ENCODE peak calls at places on chromosomes 6 and 20, in four cellular contexts. F is HepG2, M is GM12878, V is K562. K is an unnamed sample.

GRCh38 chr6:56713285-56713684 is 70.6 kb upstream of the DST start:
- DNase-seq in M (no peak), V (no peak), F (peak; percentile 44), K (no peak)

GRCh38 chr20:23090147-23090546 is 4.0 kb upstream of the CD93 start:
- DNase-seq in M (no peak), V (no peak), F (no peak), K (no peak)

GRCh38 chr20:59703046-59703445 is 98.7 kb downstream of the PHACTR3 start:
- DNase-seq in M (no peak), F (no peak), V (no peak), K (no peak)

GRCh38 chr20:44691424-44692423 is 23.4 kb upstream of the CCN5 start:
- DNase-seq in V (no peak), M (no peak), F (no peak), K (no peak)

GRCh38 chr6:11969092-11969491 is 43.0 kb upstream of the HIVEP1 start:
- DNase-seq in V (no peak), F (no peak), M (no peak), K (no peak)

GRCh38 chr6:63597142-63598000 is 25.1 kb downstream of the LOC128125822 start:
- DNase-seq in M (no peak), V (no peak), F (no peak), K (no peak)

GRCh38 chr6:33812669-33813068 is 8.9 kb upstream of the MLN start:
- DNase-seq in M (no peak), V (peak; percentile 81), F (peak; percentile 48), K (peak; percentile 71)

GRCh38 chr6:157518399-157519250 is 137.6 kb downstream of the ZDHHC14 start:
- DNase-seq in M (no peak), F (no peak), V (peak; percentile 79), K (no peak)

GRCh38 chr6:128249429-128249828 is 271.0 kb downstream of the PTPRK start:
- DNase-seq in V (no peak), M (no peak), F (no peak), K (no peak)

GRCh38 chr6:156809034-156809433 is 31.9 kb downstream of the ARID1B start:
- DNase-seq in F (no peak), V (no peak), M (peak; percentile 55), K (no peak)

GRCh38 chr6:70520575-70520974 is 46.2 kb upstream of the SDHAF4 start:
- DNase-seq in V (peak; percentile 9), F (peak; percentile 3), M (no peak), K (peak; percentile 20)

GRCh38 chr6:44737829-44738528 is 350.5 kb downstream of the CDC5L start:
- DNase-seq in M (peak; percentile 55), F (no peak), V (no peak), K (no peak)

GRCh38 chr6:44734886-44735630 is 347.6 kb downstream of the CDC5L start:
- DNase-seq in M (peak; percentile 27), V (no peak), F (no peak), K (no peak)

GRCh38 chr6:44733868-44734267 is 346.4 kb downstream of the CDC5L start:
- DNase-seq in M (no peak), F (no peak), V (no peak), K (no peak)

GRCh38 chr6:44737349-44737748 is 349.8 kb downstream of the CDC5L start:
- DNase-seq in V (no peak), F (no peak), M (no peak), K (no peak)

GRCh38 chr6:44735631-44735963 is 348.1 kb downstream of the CDC5L start:
- DNase-seq in V (no peak), M (peak; percentile 68), F (no peak), K (no peak)
- TF ChIP-seq FOXK2 in V (no peak), M (no peak), F (no peak), K (no peak)

GRCh38 chr20:4853787-4854295 is 132.1 kb downstream of the PRND start:
- DNase-seq in M (no peak), V (no peak), F (no peak), K (no peak)
- TF ChIP-seq FOXK2 in M (no peak), V (no peak), F (no peak), K (no peak)

GRCh38 chr20:63097336-63097831 is 90.6 kb upstream of the BHLHE23 start:
- DNase-seq in F (no peak), V (no peak), M (no peak), K (no peak)
- TF ChIP-seq FOXK2 in F (no peak), V (no peak), M (no peak), K (no peak)

GRCh38 chr20:47879771-47880170 is 94.5 kb upstream of the SULF2 start:
- DNase-seq in F (no peak), M (no peak), V (no peak), K (no peak)

GRCh38 chr20:47872341-47872740 is 87.1 kb upstream of the SULF2 start:
- DNase-seq in F (no peak), V (no peak), M (no peak), K (no peak)

GRCh38 chr20:47875302-47876025 is 90.2 kb upstream of the SULF2 start:
- DNase-seq in V (no peak), F (no peak), M (no peak), K (no peak)

GRCh38 chr20:47878601-47879004 is 93.3 kb upstream of the SULF2 start:
- DNase-seq in M (no peak), F (no peak), V (no peak), K (no peak)

DNA sequence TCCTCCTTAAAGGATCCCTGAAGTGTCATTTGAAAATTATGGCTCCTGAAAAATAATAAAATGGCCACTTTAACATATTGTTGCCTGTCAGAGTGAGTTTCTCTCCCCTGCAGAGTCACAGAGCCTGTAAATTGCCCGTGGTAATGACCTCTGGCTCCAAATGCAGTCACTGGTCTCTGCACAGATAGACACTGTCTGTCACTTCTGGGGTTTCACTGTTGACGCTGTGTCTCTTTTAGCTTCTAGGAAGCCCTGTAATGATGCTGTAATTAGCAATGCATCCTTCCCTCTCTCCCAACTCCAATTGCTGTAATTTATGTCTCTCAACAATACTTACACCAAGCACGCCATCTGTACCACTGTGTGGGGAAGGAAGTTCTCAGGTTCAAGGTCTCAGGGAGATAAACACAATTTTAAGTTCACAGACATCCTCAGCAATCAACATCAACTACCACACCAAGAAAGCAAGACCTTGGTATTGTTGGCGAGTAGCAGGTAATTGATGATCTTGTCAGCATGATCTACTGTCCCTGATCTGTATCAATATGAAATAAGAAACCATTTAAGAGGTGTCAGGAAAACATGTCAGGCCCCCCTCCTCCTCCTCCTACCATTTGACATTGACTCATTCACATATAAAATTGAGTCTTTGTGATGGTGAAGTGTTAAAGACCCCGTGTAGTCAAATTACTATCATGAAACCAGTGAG is 91.2 kb upstream of the SULF2 start:
- DNase-seq in M (no peak), V (no peak), F (no peak), K (no peak)
- TF ChIP-seq FOXK2 in M (no peak), V (no peak), F (no peak), K (no peak)

GRCh38 chr6:35213161-35213823 is 464 bp upstream of the SCUBE3 start:
- DNase-seq in F (no peak), V (no peak), M (no peak), K (no peak)
- TF ChIP-seq FOXK2 in F (no peak), V (no peak), M (no peak), K (no peak)

GRCh38 chr20:5821627-5822215 is 71.5 kb downstream of the SHLD1 start:
- DNase-seq in F (peak; percentile 93), V (no peak), M (no peak), K (no peak)
- TF ChIP-seq FOXK2 in F (no peak), V (no peak), M (no peak), K (no peak)

K was measured in HEK293T.